ENCODE peak calls at places on chromosomes 2 and 18, in four cellular contexts. T, E, U and N are unnamed samples.

GRCh38 chr2:30714811-30715709 is 92.2 kb downstream of the CAPN13 start:
- DNase-seq in T (peak; percentile 33), E (peak; percentile 57), U (no peak), N (no peak)

GRCh38 chr18:8063733-8064132 is 496.6 kb downstream of the PTPRM start:
- DNase-seq in T (no peak), E (peak; percentile 22), U (no peak), N (no peak)

GRCh38 chr2:52881606-52882005 is 886.0 kb upstream of the CHAC2 start:
- DNase-seq in T (peak; percentile 67), E (no peak), U (peak; percentile 45), N (peak; percentile 32)

GRCh38 chr2:209977386-209978239 is 24.8 kb upstream of the RPE start:
- DNase-seq in T (peak; percentile 41), E (peak; percentile 42), U (peak; percentile 40), N (peak; percentile 28)

GRCh38 chr2:10717630-10718029 is 3.8 kb upstream of the ATP6V1C2 start:
- DNase-seq in T (no peak), E (no peak), U (no peak), N (no peak)

GRCh38 chr2:38435775-38436174 is 58.7 kb upstream of the ATL2 start:
- DNase-seq in T (no peak), E (no peak), U (no peak), N (no peak)

GRCh38 chr2:84703831-84704230 is 177.1 kb downstream of the TRABD2A start:
- DNase-seq in T (no peak), E (no peak), U (no peak), N (no peak)

GRCh38 chr18:22348521-22349316 is 69.0 kb downstream of the CTAGE1 start:
- DNase-seq in T (peak; percentile 53), E (peak; percentile 76), U (peak; percentile 84), N (no peak)

GRCh38 chr18:12839526-12840196 is 44.4 kb downstream of the PTPN2 start:
- DNase-seq in T (peak; percentile 32), E (no peak), U (no peak), N (no peak)

GRCh38 chr18:44793685-44794084 is 113.0 kb downstream of the SETBP1 start:
- DNase-seq in T (no peak), E (no peak), U (no peak), N (no peak)

GRCh38 chr2:210287301-210287700 is 27.7 kb downstream of the MYL1 start:
- DNase-seq in T (no peak), E (peak; percentile 63), U (no peak), N (no peak)

GRCh38 chr2:170461875-170462274 is 253.3 kb upstream of the SP5 start:
- DNase-seq in T (no peak), E (peak; percentile 49), U (no peak), N (no peak)

GRCh38 chr2:183060500-183061231 is 17.9 kb upstream of the DUSP19 start:
- DNase-seq in T (no peak), E (no peak), U (peak; percentile 44), N (no peak)

GRCh38 chr2:55239656-55240222 is 7.3 kb downstream of the RPS27A start:
- DNase-seq in T (no peak), E (no peak), U (no peak), N (no peak)

GRCh38 chr18:12652861-12653401 is 5.0 kb downstream of the SPIRE1 start:
- DNase-seq in T (peak; percentile 80), E (no peak), U (no peak), N (no peak)

GRCh38 chr2:39243469-39244123 is at the start of gene CDKL4:
- DNase-seq in T (no peak), E (no peak), U (no peak), N (no peak)

GRCh38 chr2:60294901-60295590 is 258.4 kb downstream of the BCL11A start:
- DNase-seq in T (no peak), E (no peak), U (no peak), N (no peak)

GRCh38 chr2:188788621-188789020 is 185.6 kb upstream of the COL3A1 start:
- DNase-seq in T (peak; percentile 87), E (no peak), U (peak; percentile 43), N (peak; percentile 57)

GRCh38 chr2:179677148-179677688 is 184.2 kb downstream of the ZNF385B start:
- DNase-seq in T (no peak), E (no peak), U (peak; percentile 26), N (no peak)

GRCh38 chr2:44490726-44491125 is 129.0 kb downstream of the CAMKMT start:
- DNase-seq in T (no peak), E (no peak), U (no peak), N (no peak)

GRCh38 chr18:79418236-79418635 is 22.5 kb downstream of the NFATC1 start:
- DNase-seq in T (no peak), E (no peak), U (no peak), N (no peak)

GRCh38 chr18:37684590-37684989 is 119.0 kb upstream of the CELF4 start:
- DNase-seq in T (no peak), E (peak; percentile 40), U (no peak), N (no peak)

GRCh38 chr18:28078849-28079248 is 98.1 kb downstream of the CDH2 start:
- DNase-seq in T (no peak), E (peak; percentile 87), U (no peak), N (no peak)

DNA sequence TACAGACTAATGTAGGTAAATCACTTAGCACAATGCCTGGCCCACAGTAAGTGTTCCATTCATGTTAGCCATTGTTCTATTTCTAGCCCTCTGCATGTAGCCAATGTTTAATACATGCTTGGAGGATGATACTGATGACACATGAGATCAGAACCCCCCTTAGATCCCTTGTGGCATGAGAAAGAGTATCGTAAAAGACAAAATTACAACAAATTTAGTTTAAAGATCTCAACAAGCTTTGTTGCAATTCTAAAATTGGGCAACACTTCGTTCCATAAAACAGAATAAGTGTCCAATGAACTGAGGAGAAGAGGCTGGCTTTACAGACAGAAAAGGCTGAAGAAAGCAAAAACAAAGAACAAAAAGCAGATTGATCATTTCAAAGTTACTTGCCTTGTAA is 148.8 kb upstream of the SLC1A4 start:
- DNase-seq in T (no peak), E (no peak), U (no peak), N (no peak)
- H3K4me2 ChIP-seq in T (no peak overlapping the region), E (no peak overlapping the region), U (no peak overlapping the region), N (peak overlapping the region; percentile 66)

DNA sequence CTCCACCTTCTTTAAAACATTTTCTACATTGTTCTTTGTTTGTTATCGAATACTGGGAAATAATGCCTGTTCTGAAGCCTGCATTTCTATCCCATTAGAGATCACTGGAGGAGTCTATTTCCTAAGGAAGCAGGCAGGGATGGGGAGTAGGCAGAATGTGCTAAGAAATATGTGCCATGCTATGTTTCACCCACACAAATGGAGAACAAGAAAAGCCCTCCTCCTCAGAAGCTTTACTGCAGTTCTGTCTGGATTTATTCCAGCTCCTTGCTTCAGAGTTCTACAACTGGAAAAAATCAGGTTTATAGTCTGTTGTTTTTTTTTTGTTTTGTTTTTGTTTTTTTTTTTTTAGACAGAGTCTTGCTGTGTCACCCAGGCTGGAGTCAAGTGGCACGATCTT is 825.1 kb downstream of the SLC4A3 start:
- DNase-seq in T (no peak), E (no peak), U (no peak), N (no peak)
- H3K4me2 ChIP-seq in T (no peak overlapping the region), E (no peak overlapping the region), U (no peak overlapping the region), N (no peak overlapping the region)

DNA sequence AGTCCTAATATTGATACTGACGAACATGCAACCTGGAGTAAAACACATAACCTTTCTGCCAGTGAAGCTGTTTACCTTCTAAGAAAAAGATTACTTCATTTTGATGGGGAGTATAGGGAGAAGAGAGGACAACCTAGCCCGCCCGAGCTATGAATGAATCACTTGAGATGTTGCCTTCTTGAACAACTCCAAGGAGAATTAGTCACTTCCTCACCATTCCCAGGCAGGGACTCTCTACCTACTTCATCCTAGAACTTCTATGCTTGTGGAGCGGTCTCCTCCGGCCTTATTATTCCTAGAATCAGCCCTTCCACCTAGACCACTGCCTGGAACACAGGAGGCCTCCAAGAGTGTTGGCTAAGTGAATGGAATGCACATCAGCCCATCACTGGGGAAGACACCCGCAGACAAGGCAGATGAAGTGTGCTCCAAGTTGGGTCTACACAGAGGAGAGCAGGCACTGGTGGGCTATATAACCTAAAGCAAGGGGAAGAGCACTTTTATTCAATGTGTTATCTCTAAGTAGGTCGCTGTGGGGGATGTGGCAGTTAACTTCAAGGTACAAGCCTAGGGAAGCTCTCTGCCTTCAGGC is 57.5 kb downstream of the STK39 start:
- DNase-seq in T (peak; percentile 62), E (no peak), U (peak; percentile 34), N (peak; percentile 76)
- H3K4me2 ChIP-seq in T (no peak overlapping the region), E (no peak overlapping the region), U (peak overlapping the region; percentile 31), N (peak overlapping the region; percentile 67)

GRCh38 chr2:26696352-26696816 is 3.9 kb downstream of the KCNK3 start:
- DNase-seq in T (peak; percentile 73), E (peak; percentile 74), U (peak; percentile 30), N (peak; percentile 88)
- H3K4me2 ChIP-seq in T (no peak overlapping the region), E (no peak overlapping the region), U (no peak overlapping the region), N (peak overlapping the region; percentile 62)

GRCh38 chr2:57180678-57181077 is 865.9 kb upstream of the VRK2 start:
- DNase-seq in T (no peak), E (no peak), U (no peak), N (no peak)
- H3K4me2 ChIP-seq in T (no peak overlapping the region), E (no peak overlapping the region), U (no peak overlapping the region), N (no peak overlapping the region)

GRCh38 chr18:35835838-35836237 is 136.6 kb upstream of the RMP24 start:
- DNase-seq in T (no peak), E (no peak), U (no peak), N (no peak)
- H3K4me2 ChIP-seq in T (no peak overlapping the region), E (no peak overlapping the region), U (no peak overlapping the region), N (no peak overlapping the region)

GRCh38 chr2:128619471-128620325 is 301.0 kb upstream of the HS6ST1 start:
- DNase-seq in T (no peak), E (no peak), U (no peak), N (no peak)
- H3K4me2 ChIP-seq in T (no peak overlapping the region), E (no peak overlapping the region), U (no peak overlapping the region), N (no peak overlapping the region)